ENCODE peak calls at places on chromosomes 2 and 18, in four cellular contexts. N is cardiac fibroblast, J is sigmoid colon, Z is astrocyte of the cerebellum. U is an unnamed sample.

GRCh38 chr2:147076634-147077033 is 768.2 kb upstream of the ACVR2A start:
- DNase-seq in N (peak; percentile 44), J (no peak), Z (peak; percentile 11), U (no peak)

GRCh38 chr2:71784734-71785549 is 331.6 kb downstream of the DYSF start:
- DNase-seq in N (no peak), J (no peak), Z (no peak), U (no peak)

GRCh38 chr18:7626922-7627440 is 59.9 kb downstream of the PTPRM start:
- DNase-seq in N (peak; percentile 63), J (no peak), Z (peak; percentile 33), U (no peak)

GRCh38 chr2:215831296-215831913 is 181.9 kb downstream of the MREG start:
- DNase-seq in N (peak; percentile 87), J (no peak), Z (no peak), U (no peak)

GRCh38 chr2:170554278-170554955 is 160.7 kb upstream of the SP5 start:
- DNase-seq in N (peak; percentile 65), J (peak; percentile 71), Z (peak; percentile 53), U (no peak)

GRCh38 chr2:150672311-150672710 is 184.8 kb upstream of the RND3 start:
- DNase-seq in N (no peak), J (no peak), Z (no peak), U (no peak)

GRCh38 chr18:68817584-68817983 is 19.7 kb downstream of the CCDC102B start:
- DNase-seq in N (peak; percentile 39), J (no peak), Z (no peak), U (no peak)

GRCh38 chr2:145431181-145431951 is 911.4 kb upstream of the ZEB2 start:
- DNase-seq in N (peak; percentile 22), J (no peak), Z (no peak), U (no peak)

GRCh38 chr2:144889348-144889747 is 369.4 kb upstream of the ZEB2 start:
- DNase-seq in N (no peak), J (no peak), Z (no peak), U (no peak)

GRCh38 chr18:59874166-59874565 is 25.6 kb upstream of the PMAIP1 start:
- DNase-seq in N (peak; percentile 55), J (no peak), Z (peak; percentile 64), U (no peak)

GRCh38 chr18:79587298-79588125 is 92.1 kb upstream of the CTDP1 start:
- DNase-seq in N (no peak), J (peak; percentile 61), Z (no peak), U (no peak)

GRCh38 chr2:200089040-200089755 is 133.8 kb downstream of the MAIP1 start:
- DNase-seq in N (peak; percentile 38), J (no peak), Z (no peak), U (no peak)

GRCh38 chr2:79855264-79856006 is 342.6 kb downstream of the CTNNA2 start:
- DNase-seq in N (no peak), J (no peak), Z (no peak), U (no peak)

GRCh38 chr2:127615511-127616166 is 30.3 kb upstream of the GPR17 start:
- DNase-seq in N (no peak), J (peak; percentile 12), Z (no peak), U (no peak)

GRCh38 chr18:76592981-76593381 is 97.9 kb upstream of the ZNF516 start:
- DNase-seq in N (peak; percentile 22), J (no peak), Z (no peak), U (no peak)

GRCh38 chr18:77167276-77167675 is 34.7 kb upstream of the MBP start:
- DNase-seq in N (no peak), J (no peak), Z (no peak), U (no peak)

GRCh38 chr2:144671695-144672094 is 151.8 kb upstream of the ZEB2 start:
- DNase-seq in N (no peak), J (no peak), Z (no peak), U (no peak)

DNA sequence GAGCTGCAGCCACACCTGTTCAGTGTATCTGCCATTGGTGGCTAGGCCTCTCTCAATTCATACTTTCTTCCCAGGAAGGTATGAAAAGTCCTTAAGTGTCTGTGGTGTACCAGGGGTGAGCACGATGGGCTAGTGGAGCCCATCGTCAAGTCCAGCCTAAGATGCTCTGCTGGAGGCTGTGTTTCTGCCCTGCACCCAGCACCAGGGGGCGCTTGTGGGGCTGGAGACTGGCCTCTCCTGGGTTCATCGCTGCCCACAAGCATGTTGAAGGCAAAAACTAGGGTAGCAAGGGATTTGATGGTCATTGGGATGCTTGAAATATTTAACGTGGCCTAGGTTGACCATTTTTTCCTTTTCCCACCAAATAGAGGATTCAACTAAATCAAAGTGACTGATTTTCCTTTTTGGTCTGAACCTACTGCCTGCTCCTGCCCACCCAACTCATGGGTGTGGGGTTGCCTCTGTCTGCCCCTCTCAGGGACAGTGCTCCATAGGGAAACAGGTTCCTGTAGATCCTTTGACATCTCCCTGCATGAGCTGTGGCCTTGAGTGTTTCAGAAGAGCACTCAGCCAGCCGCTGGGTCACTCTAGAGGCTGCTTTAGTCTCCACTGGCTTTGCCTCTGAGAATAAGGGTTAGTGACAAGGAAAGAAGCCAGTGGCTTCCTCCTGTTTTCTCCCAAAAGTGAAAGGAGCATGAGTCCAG is 59.0 kb downstream of the TPGS2 start:
- DNase-seq in N (peak; percentile 12), J (no peak), Z (no peak), U (no peak)
- TF ChIP-seq CTCF in N (peak; percentile 22), J (no peak), Z (no peak), U (peak; percentile 32)

DNA sequence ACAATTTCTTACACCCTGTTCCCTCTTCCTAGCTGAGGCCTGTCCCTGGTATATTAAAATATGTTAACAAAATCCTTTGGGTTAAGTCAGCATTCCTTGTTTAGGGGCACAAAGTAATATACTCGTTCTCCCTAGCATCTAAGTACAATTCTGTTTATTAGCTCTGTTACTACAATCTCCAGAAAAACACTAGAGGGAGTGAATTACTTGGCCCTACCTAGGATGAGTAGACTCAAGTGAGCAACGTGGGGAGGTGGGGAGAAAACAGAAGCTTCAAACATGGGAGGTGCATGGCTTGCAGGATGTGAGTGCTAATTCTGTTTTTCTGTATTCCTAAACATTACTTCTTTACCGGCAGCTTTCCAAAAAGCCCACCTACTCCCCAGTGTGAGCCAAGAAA is 89.7 kb downstream of the FSIP2 start:
- DNase-seq in N (no peak), J (no peak), Z (no peak), U (no peak)
- TF ChIP-seq CTCF in N (no peak), J (no peak), Z (no peak), U (no peak)

GRCh38 chr18:26839609-26840008 is 25.9 kb downstream of the AQP4 start:
- DNase-seq in N (no peak), J (no peak), Z (no peak), U (no peak)

GRCh38 chr18:26843760-26844159 is 21.7 kb downstream of the AQP4 start:
- DNase-seq in N (no peak), J (no peak), Z (no peak), U (no peak)

GRCh38 chr18:26840965-26841364 is 24.5 kb downstream of the AQP4 start:
- DNase-seq in N (no peak), J (no peak), Z (no peak), U (no peak)
- TF ChIP-seq CTCF in N (no peak), J (no peak), Z (no peak), U (no peak)

GRCh38 chr18:36350211-36350610 is 52.7 kb downstream of the FHOD3 start:
- DNase-seq in N (no peak), J (no peak), Z (no peak), U (no peak)

GRCh38 chr18:36349552-36349951 is 52.0 kb downstream of the FHOD3 start:
- DNase-seq in N (no peak), J (no peak), Z (no peak), U (no peak)

GRCh38 chr18:36354989-36355388 is 57.5 kb downstream of the FHOD3 start:
- DNase-seq in N (no peak), J (no peak), Z (no peak), U (no peak)

GRCh38 chr18:36350839-36351474 is 53.4 kb downstream of the FHOD3 start:
- DNase-seq in N (no peak), J (no peak), Z (no peak), U (no peak)

DNA sequence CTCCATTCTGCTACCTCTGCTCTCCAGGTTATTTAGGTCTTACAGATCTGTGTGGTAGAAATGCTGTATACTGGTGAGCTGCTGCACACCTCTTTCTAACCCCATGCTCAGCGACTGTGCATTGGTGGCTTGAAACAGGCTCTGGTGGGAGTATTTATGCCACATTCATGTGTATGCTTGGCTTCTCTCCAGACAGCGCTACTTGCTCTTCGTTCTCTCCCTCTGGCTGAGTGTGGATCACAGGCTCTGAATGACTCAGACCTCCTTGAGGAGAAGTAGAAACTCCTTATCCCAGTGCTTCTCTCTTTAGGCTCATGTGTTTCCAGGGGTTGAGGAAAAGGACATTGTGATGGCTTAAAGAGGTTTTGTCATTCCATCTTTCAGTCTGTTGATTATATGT is 54.9 kb downstream of the FHOD3 start:
- DNase-seq in N (peak; percentile 87), J (no peak), Z (peak; percentile 87), U (no peak)
- TF ChIP-seq CTCF in N (no peak), J (no peak), Z (no peak), U (no peak)

DNA sequence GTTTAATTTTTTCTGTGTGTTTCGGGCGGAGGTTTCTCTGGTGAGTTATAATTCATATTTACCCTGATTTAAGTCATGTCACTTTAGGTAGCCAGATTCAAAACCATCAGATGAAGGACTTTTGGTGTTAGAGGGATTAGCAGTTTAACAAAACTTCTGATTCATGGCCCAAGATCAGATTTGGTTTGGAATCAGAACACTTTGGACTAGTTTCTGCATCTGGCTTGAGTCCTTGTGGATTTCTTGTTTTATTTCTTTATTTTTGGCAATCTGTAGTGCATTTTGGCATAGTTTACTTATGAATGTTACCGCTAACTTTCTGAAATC is 3.5 kb downstream of the NEDD4L start:
- DNase-seq in N (no peak), J (no peak), Z (no peak), U (no peak)
- TF ChIP-seq CTCF in N (no peak), J (no peak), Z (no peak), U (no peak)

GRCh38 chr2:232042911-232043564 is 81.5 kb downstream of the DIS3L2 start:
- DNase-seq in N (no peak), J (no peak), Z (no peak), U (no peak)
- TF ChIP-seq CTCF in N (no peak), J (no peak), Z (no peak), U (no peak)